ENCODE peak calls at places on chromosomes 4 and X, in six cellular contexts. One of them, this sample, is unnamed.

GRCh38 chrX:72060196-72060974 is 71.3 kb downstream of the RTL5 start:
- DNase-seq in H1: peak
- DNase-seq in HepG2: no peak
- DNase-seq in GM12878: no peak
- DNase-seq in HCT116: no peak
- DNase-seq in K562: no peak
- DNase-seq in this sample: peak

GRCh38 chr4:80492761-80493160 is 157.2 kb downstream of the CFAP299 start:
- DNase-seq in H1: no peak
- DNase-seq in K562: no peak
- DNase-seq in HCT116: no peak
- DNase-seq in GM12878: no peak
- DNase-seq in HepG2: no peak
- DNase-seq in this sample: no peak

GRCh38 chrX:9997524-9997923 is 30.4 kb downstream of the CLDN34 start:
- DNase-seq in K562: no peak
- DNase-seq in GM12878: peak
- DNase-seq in H1: no peak
- DNase-seq in HCT116: no peak
- DNase-seq in HepG2: no peak
- DNase-seq in this sample: no peak

GRCh38 chr4:102343964-102344519 is 1.2 kb downstream of the SLC39A8 start:
- DNase-seq in K562: peak
- DNase-seq in HepG2: no peak
- DNase-seq in GM12878: peak
- DNase-seq in HCT116: peak
- DNase-seq in H1: no peak
- DNase-seq in this sample: no peak

GRCh38 chrX:118189628-118190027 is 73.0 kb upstream of the KLHL13 start:
- DNase-seq in K562: no peak
- DNase-seq in HCT116: no peak
- DNase-seq in HepG2: no peak
- DNase-seq in H1: no peak
- DNase-seq in GM12878: no peak
- DNase-seq in this sample: peak

GRCh38 chrX:10769165-10769564 is 148.8 kb upstream of the MID1 start:
- DNase-seq in H1: no peak
- DNase-seq in HepG2: no peak
- DNase-seq in GM12878: no peak
- DNase-seq in K562: peak
- DNase-seq in HCT116: peak
- DNase-seq in this sample: peak

GRCh38 chr4:182643801-182644311 is 273.3 kb downstream of the DCTD start:
- DNase-seq in GM12878: no peak
- DNase-seq in H1: no peak
- DNase-seq in HCT116: no peak
- DNase-seq in K562: no peak
- DNase-seq in HepG2: no peak
- DNase-seq in this sample: no peak

GRCh38 chr4:1296324-1297022 is 6.8 kb downstream of the MAEA start:
- DNase-seq in HepG2: no peak
- DNase-seq in K562: no peak
- DNase-seq in HCT116: no peak
- DNase-seq in H1: no peak
- DNase-seq in GM12878: no peak
- DNase-seq in this sample: no peak

GRCh38 chr4:1511441-1512041 is 105.3 kb upstream of the NKX1-1 start:
- DNase-seq in HepG2: peak
- DNase-seq in K562: peak
- DNase-seq in HCT116: peak
- DNase-seq in GM12878: no peak
- DNase-seq in H1: no peak
- DNase-seq in this sample: peak

GRCh38 chr4:163263601-163264000 is 68.8 kb downstream of the NPY1R start:
- DNase-seq in GM12878: no peak
- DNase-seq in HCT116: no peak
- DNase-seq in K562: no peak
- DNase-seq in HepG2: no peak
- DNase-seq in H1: no peak
- DNase-seq in this sample: no peak

GRCh38 chr4:133483600-133484246 is 334.6 kb downstream of the PCDH10 start:
- DNase-seq in GM12878: no peak
- DNase-seq in HCT116: peak
- DNase-seq in H1: no peak
- DNase-seq in HepG2: peak
- DNase-seq in K562: no peak
- DNase-seq in this sample: no peak

GRCh38 chr4:78971326-78971725 is 32.1 kb upstream of the PAQR3 start:
- DNase-seq in K562: no peak
- DNase-seq in HCT116: no peak
- DNase-seq in H1: no peak
- DNase-seq in HepG2: no peak
- DNase-seq in GM12878: no peak
- DNase-seq in this sample: no peak

DNA sequence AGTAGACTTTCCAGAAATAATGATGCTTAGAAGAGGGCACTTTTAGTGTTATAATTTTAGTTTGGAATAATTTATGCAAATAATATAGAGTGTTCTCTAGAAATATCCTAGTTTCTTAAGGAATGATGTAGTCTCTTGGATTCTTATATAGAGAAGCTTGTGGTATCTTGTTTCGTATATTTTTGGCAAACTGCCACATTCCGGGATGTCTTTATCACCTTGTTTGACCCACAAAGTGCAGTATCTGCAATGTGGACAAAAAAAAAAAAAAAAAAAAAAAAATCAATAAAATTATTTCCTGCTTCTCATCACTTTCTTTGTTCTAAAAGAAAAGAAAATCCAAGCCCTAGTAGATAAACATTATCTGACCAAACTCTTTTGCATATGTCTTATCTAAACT is 1577.7 kb upstream of the TENM3 start:
- DNase-seq in GM12878: no peak
- DNase-seq in H1: no peak
- DNase-seq in HepG2: no peak
- DNase-seq in HCT116: no peak
- DNase-seq in K562: no peak
- DNase-seq in this sample: no peak
- TF ChIP-seq YY1 in GM12878: no peak
- TF ChIP-seq YY1 in H1: no peak
- TF ChIP-seq YY1 in HepG2: no peak
- TF ChIP-seq YY1 in HCT116: no peak
- TF ChIP-seq YY1 in K562: no peak
- TF ChIP-seq YY1 in this sample: no peak

GRCh38 chr4:169791527-169792156 is 33.9 kb upstream of the HPF1 start:
- DNase-seq in GM12878: no peak
- DNase-seq in H1: peak
- DNase-seq in HepG2: peak
- DNase-seq in HCT116: peak
- DNase-seq in K562: peak
- DNase-seq in this sample: peak
- TF ChIP-seq CTCF in GM12878: peak
- TF ChIP-seq CTCF in H1: peak
- TF ChIP-seq CTCF in HepG2: peak
- TF ChIP-seq CTCF in HCT116: peak
- TF ChIP-seq CTCF in K562: peak
- TF ChIP-seq CTCF in this sample: peak

GRCh38 chr4:36243355-36244256 is 708 bp downstream of the ARAP2 start:
- DNase-seq in K562: peak
- DNase-seq in H1: peak
- DNase-seq in HCT116: no peak
- DNase-seq in GM12878: no peak
- DNase-seq in HepG2: no peak
- DNase-seq in this sample: peak
- H3K4me3 ChIP-seq in K562: no peak
- H3K4me3 ChIP-seq in H1: peak
- H3K4me3 ChIP-seq in HCT116: peak
- H3K4me3 ChIP-seq in GM12878: peak
- H3K4me3 ChIP-seq in HepG2: peak
- H3K4me3 ChIP-seq in this sample: peak

GRCh38 chr4:169256856-169257756 is 13.7 kb downstream of the SH3RF1 start:
- DNase-seq in GM12878: no peak
- DNase-seq in HCT116: no peak
- DNase-seq in H1: no peak
- DNase-seq in HepG2: no peak
- DNase-seq in K562: no peak
- DNase-seq in this sample: no peak
- TF ChIP-seq YY1 in GM12878: no peak
- TF ChIP-seq YY1 in HCT116: no peak
- TF ChIP-seq YY1 in H1: no peak
- TF ChIP-seq YY1 in HepG2: no peak
- TF ChIP-seq YY1 in K562: no peak
- TF ChIP-seq YY1 in this sample: no peak

DNA sequence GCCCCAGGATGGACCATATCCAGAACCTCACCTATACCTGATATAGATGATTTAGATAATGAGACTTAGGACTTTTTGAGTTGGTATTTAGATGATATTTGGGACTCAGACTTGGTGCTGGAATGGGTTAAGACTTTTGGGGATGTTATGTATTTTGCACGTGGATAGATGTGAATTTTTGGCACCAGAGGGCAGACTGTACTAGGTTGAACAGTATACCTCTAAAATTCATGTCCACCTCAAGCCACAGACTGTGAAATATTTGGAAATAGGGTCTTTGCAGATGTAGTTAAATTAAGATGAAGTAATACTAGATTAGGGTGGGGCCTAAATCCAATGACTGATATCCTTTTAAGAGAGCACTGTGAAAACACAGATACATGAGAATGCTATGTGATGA is 15.6 kb downstream of the RBM41 start:
- DNase-seq in HepG2: peak
- DNase-seq in GM12878: no peak
- DNase-seq in K562: no peak
- DNase-seq in HCT116: no peak
- DNase-seq in H1: no peak
- DNase-seq in this sample: no peak
- TF ChIP-seq CTCF in HepG2: peak
- TF ChIP-seq CTCF in GM12878: no peak
- TF ChIP-seq CTCF in K562: no peak
- TF ChIP-seq CTCF in HCT116: peak
- TF ChIP-seq CTCF in H1: no peak
- TF ChIP-seq CTCF in this sample: peak

DNA sequence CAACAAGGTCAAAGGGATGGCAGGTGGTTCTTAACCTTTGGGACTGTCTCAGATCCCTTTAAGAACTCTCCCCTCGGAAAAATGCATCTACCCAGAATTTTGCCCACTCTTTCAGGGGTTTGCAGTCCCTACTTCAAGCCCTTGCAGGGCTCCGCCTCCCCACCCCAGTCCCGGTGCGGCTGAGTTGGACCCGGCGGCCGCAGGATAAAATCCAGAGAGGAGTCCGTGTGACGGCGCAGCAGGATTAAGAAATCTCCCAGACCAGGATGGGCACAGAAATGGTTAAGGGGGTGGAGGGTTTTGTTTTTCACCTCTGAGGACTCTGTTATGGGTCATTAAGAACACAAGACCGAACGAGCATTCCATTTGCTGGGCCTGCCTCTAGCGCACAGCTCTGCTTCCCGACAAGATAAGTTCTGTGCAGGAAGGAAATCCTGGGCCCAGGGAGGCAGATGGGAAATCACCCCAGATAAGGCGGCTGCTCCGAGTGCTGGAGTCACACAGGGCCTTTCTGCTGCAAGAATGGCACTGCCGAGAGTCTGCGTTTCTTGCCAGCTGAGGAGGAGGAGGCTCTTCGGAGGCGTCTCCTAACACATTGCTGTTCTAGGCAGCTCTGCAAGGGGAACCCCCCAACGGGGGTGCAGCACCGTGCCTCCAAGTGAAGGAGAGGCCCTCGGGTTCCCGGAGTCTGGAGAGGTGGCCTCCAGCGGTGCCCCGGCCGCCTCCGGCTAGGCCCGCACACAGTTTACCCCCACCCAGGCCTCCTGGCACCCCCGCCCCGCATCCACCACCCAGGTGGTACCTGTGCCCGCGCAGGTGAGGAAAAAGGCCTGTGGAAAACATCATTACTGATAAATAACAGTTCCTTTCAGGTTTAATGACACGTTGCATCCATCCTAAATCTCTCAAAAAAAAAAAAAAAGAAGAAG is 277.6 kb downstream of the BCOR start:
- DNase-seq in GM12878: no peak
- DNase-seq in K562: no peak
- DNase-seq in HCT116: no peak
- DNase-seq in HepG2: no peak
- DNase-seq in H1: no peak
- DNase-seq in this sample: peak
- H3K4me3 ChIP-seq in GM12878: no peak
- H3K4me3 ChIP-seq in K562: no peak
- H3K4me3 ChIP-seq in HCT116: no peak
- H3K4me3 ChIP-seq in HepG2: no peak
- H3K4me3 ChIP-seq in H1: peak
- H3K4me3 ChIP-seq in this sample: no peak

GRCh38 chrX:24651783-24652182 is 4.6 kb upstream of the PCYT1B start:
- DNase-seq in HepG2: peak
- DNase-seq in H1: no peak
- DNase-seq in K562: no peak
- DNase-seq in GM12878: no peak
- DNase-seq in HCT116: no peak
- DNase-seq in this sample: no peak

GRCh38 chrX:24643116-24643515 is 4.0 kb downstream of the PCYT1B start:
- DNase-seq in HCT116: no peak
- DNase-seq in GM12878: no peak
- DNase-seq in H1: no peak
- DNase-seq in K562: peak
- DNase-seq in HepG2: no peak
- DNase-seq in this sample: no peak

GRCh38 chrX:24647257-24648058 is at the start of gene PCYT1B:
- DNase-seq in K562: peak
- DNase-seq in GM12878: no peak
- DNase-seq in H1: peak
- DNase-seq in HepG2: no peak
- DNase-seq in HCT116: no peak
- DNase-seq in this sample: peak

GRCh38 chrX:24646745-24647182 is 383 bp downstream of the PCYT1B start:
- DNase-seq in K562: no peak
- DNase-seq in HepG2: no peak
- DNase-seq in HCT116: no peak
- DNase-seq in H1: no peak
- DNase-seq in GM12878: no peak
- DNase-seq in this sample: peak
- TF ChIP-seq YY1 in K562: no peak
- TF ChIP-seq YY1 in HepG2: no peak
- TF ChIP-seq YY1 in HCT116: no peak
- TF ChIP-seq YY1 in H1: no peak
- TF ChIP-seq YY1 in GM12878: no peak
- TF ChIP-seq YY1 in this sample: no peak